ENCODE peak calls at places on chromosome 11, in seven cellular contexts. One of them, this sample, is unnamed.
A peak's percentile ranks its signal among the peaks of the same experiment; 100 is the strongest.

GRCh38 chr11:60098508-60098907 is 10.0 kb downstream of the MS4A2 start:
- DNase-seq in thoracic aorta: no peak
- DNase-seq in HCT116: no peak
- DNase-seq in heart right ventricle: no peak
- DNase-seq in CD8-positive, alpha-beta memory T cell: no peak
- DNase-seq in ovary: no peak
- DNase-seq in neural progenitor cell: no peak
- DNase-seq in this sample: no peak

GRCh38 chr11:71542856-71543743 is 5.1 kb upstream of the KRTAP5-9 start:
- DNase-seq in thoracic aorta: no peak
- DNase-seq in HCT116: no peak
- DNase-seq in heart right ventricle: no peak
- DNase-seq in CD8-positive, alpha-beta memory T cell: no peak
- DNase-seq in ovary: no peak
- DNase-seq in neural progenitor cell: no peak
- DNase-seq in this sample: no peak

GRCh38 chr11:93116641-93117577 is 80.9 kb downstream of the SLC36A4 start:
- DNase-seq in thoracic aorta: no peak
- DNase-seq in HCT116: no peak
- DNase-seq in heart right ventricle: no peak
- DNase-seq in CD8-positive, alpha-beta memory T cell: no peak
- DNase-seq in ovary: no peak
- DNase-seq in neural progenitor cell: peak; percentile 52
- DNase-seq in this sample: no peak

GRCh38 chr11:109644158-109644557 is 222.2 kb downstream of the C11orf87 start:
- DNase-seq in thoracic aorta: no peak
- DNase-seq in HCT116: no peak
- DNase-seq in heart right ventricle: peak; percentile 11
- DNase-seq in CD8-positive, alpha-beta memory T cell: no peak
- DNase-seq in ovary: no peak
- DNase-seq in neural progenitor cell: peak; percentile 16
- DNase-seq in this sample: no peak

GRCh38 chr11:36458129-36458918 is 51.7 kb downstream of the TRAF6 start:
- DNase-seq in thoracic aorta: no peak
- DNase-seq in HCT116: no peak
- DNase-seq in heart right ventricle: no peak
- DNase-seq in CD8-positive, alpha-beta memory T cell: no peak
- DNase-seq in ovary: no peak
- DNase-seq in neural progenitor cell: no peak
- DNase-seq in this sample: no peak

GRCh38 chr11:30610628-30611027 is 24.5 kb upstream of the MPPED2 start:
- DNase-seq in thoracic aorta: no peak
- DNase-seq in HCT116: no peak
- DNase-seq in heart right ventricle: no peak
- DNase-seq in CD8-positive, alpha-beta memory T cell: no peak
- DNase-seq in ovary: no peak
- DNase-seq in neural progenitor cell: no peak
- DNase-seq in this sample: no peak

GRCh38 chr11:15113381-15113780 is 1.3 kb upstream of the INSC start:
- DNase-seq in thoracic aorta: no peak
- DNase-seq in HCT116: no peak
- DNase-seq in heart right ventricle: no peak
- DNase-seq in CD8-positive, alpha-beta memory T cell: no peak
- DNase-seq in ovary: no peak
- DNase-seq in neural progenitor cell: no peak
- DNase-seq in this sample: peak; percentile 41

GRCh38 chr11:99277281-99277680 is 256.5 kb downstream of the CNTN5 start:
- DNase-seq in thoracic aorta: no peak
- DNase-seq in HCT116: no peak
- DNase-seq in heart right ventricle: no peak
- DNase-seq in CD8-positive, alpha-beta memory T cell: no peak
- DNase-seq in ovary: no peak
- DNase-seq in neural progenitor cell: peak; percentile 11
- DNase-seq in this sample: no peak

GRCh38 chr11:87432006-87432405 is 394.3 kb downstream of the TMEM135 start:
- DNase-seq in thoracic aorta: no peak
- DNase-seq in HCT116: no peak
- DNase-seq in heart right ventricle: no peak
- DNase-seq in CD8-positive, alpha-beta memory T cell: no peak
- DNase-seq in ovary: no peak
- DNase-seq in neural progenitor cell: no peak
- DNase-seq in this sample: no peak

GRCh38 chr11:129967996-129968395 is 34.6 kb downstream of the PRDM10 start:
- DNase-seq in thoracic aorta: no peak
- DNase-seq in HCT116: no peak
- DNase-seq in heart right ventricle: no peak
- DNase-seq in CD8-positive, alpha-beta memory T cell: no peak
- DNase-seq in ovary: no peak
- DNase-seq in neural progenitor cell: no peak
- DNase-seq in this sample: no peak

GRCh38 chr11:17650601-17650911 is 68.8 kb upstream of the MYOD1 start:
- DNase-seq in thoracic aorta: no peak
- DNase-seq in HCT116: no peak
- DNase-seq in heart right ventricle: no peak
- DNase-seq in CD8-positive, alpha-beta memory T cell: no peak
- DNase-seq in ovary: no peak
- DNase-seq in neural progenitor cell: no peak
- DNase-seq in this sample: no peak

GRCh38 chr11:130573767-130574166 is 125.3 kb downstream of the ADAMTS15 start:
- DNase-seq in thoracic aorta: no peak
- DNase-seq in HCT116: no peak
- DNase-seq in heart right ventricle: no peak
- DNase-seq in CD8-positive, alpha-beta memory T cell: no peak
- DNase-seq in ovary: no peak
- DNase-seq in neural progenitor cell: no peak
- DNase-seq in this sample: no peak

GRCh38 chr11:123301696-123302400 is 106.8 kb upstream of the CLMP start:
- DNase-seq in thoracic aorta: no peak
- DNase-seq in HCT116: peak; percentile 18
- DNase-seq in heart right ventricle: peak; percentile 70
- DNase-seq in CD8-positive, alpha-beta memory T cell: peak; percentile 51
- DNase-seq in ovary: peak; percentile 77
- DNase-seq in neural progenitor cell: peak; percentile 94
- DNase-seq in this sample: peak; percentile 69

GRCh38 chr11:45180888-45181594 is 34.6 kb downstream of the PRDM11 start:
- DNase-seq in thoracic aorta: no peak
- DNase-seq in HCT116: peak; percentile 31
- DNase-seq in heart right ventricle: peak; percentile 71
- DNase-seq in CD8-positive, alpha-beta memory T cell: peak; percentile 12
- DNase-seq in ovary: peak; percentile 81
- DNase-seq in neural progenitor cell: peak; percentile 15
- DNase-seq in this sample: no peak

GRCh38 chr11:122198291-122198983 is 82.4 kb upstream of the BLID start:
- DNase-seq in thoracic aorta: no peak
- DNase-seq in HCT116: no peak
- DNase-seq in heart right ventricle: no peak
- DNase-seq in CD8-positive, alpha-beta memory T cell: no peak
- DNase-seq in ovary: no peak
- DNase-seq in neural progenitor cell: no peak
- DNase-seq in this sample: no peak

GRCh38 chr11:122201126-122201525 is 85.1 kb upstream of the BLID start:
- DNase-seq in thoracic aorta: no peak
- DNase-seq in HCT116: no peak
- DNase-seq in heart right ventricle: no peak
- DNase-seq in CD8-positive, alpha-beta memory T cell: no peak
- DNase-seq in ovary: no peak
- DNase-seq in neural progenitor cell: no peak
- DNase-seq in this sample: no peak

GRCh38 chr11:122197055-122197987 is 81.3 kb upstream of the BLID start:
- DNase-seq in thoracic aorta: peak; percentile 86
- DNase-seq in HCT116: peak; percentile 99
- DNase-seq in heart right ventricle: no peak
- DNase-seq in CD8-positive, alpha-beta memory T cell: no peak
- DNase-seq in ovary: no peak
- DNase-seq in neural progenitor cell: no peak
- DNase-seq in this sample: no peak

GRCh38 chr11:122202161-122202950 is 86.3 kb upstream of the BLID start:
- DNase-seq in thoracic aorta: no peak
- DNase-seq in HCT116: peak; percentile 75
- DNase-seq in heart right ventricle: peak; percentile 20
- DNase-seq in CD8-positive, alpha-beta memory T cell: no peak
- DNase-seq in ovary: peak; percentile 59
- DNase-seq in neural progenitor cell: no peak
- DNase-seq in this sample: no peak

DNA sequence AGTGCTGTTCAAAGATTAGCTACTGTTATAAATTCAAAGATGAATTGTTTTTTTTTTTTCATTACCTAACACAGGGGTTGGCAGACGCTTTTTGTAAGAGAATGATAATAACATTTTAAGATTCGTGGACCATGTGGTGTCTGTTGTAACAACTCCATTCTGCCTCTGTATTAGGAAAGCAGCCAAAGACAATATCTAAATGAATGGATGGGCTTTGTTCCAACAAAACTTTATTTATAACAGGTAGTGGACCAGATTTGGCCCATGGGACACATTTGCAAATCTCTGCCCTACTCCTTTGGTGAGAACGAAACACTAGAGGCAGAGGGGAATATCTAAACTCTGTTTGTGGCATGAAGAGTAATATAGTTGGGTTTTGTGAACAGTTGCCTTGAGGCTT is 83.6 kb upstream of the BLID start:
- DNase-seq in thoracic aorta: no peak
- DNase-seq in HCT116: no peak
- DNase-seq in heart right ventricle: no peak
- DNase-seq in CD8-positive, alpha-beta memory T cell: no peak
- DNase-seq in ovary: no peak
- DNase-seq in neural progenitor cell: no peak
- DNase-seq in this sample: no peak
- H3K27ac ChIP-seq in thoracic aorta: peak overlapping the region; percentile 95
- H3K27ac ChIP-seq in HCT116: peak overlapping the region; percentile 97
- H3K27ac ChIP-seq in heart right ventricle: no peak overlapping the region
- H3K27ac ChIP-seq in CD8-positive, alpha-beta memory T cell: no peak overlapping the region
- H3K27ac ChIP-seq in ovary: no peak overlapping the region
- H3K27ac ChIP-seq in neural progenitor cell: no peak overlapping the region
- H3K27ac ChIP-seq in this sample: no peak overlapping the region

DNA sequence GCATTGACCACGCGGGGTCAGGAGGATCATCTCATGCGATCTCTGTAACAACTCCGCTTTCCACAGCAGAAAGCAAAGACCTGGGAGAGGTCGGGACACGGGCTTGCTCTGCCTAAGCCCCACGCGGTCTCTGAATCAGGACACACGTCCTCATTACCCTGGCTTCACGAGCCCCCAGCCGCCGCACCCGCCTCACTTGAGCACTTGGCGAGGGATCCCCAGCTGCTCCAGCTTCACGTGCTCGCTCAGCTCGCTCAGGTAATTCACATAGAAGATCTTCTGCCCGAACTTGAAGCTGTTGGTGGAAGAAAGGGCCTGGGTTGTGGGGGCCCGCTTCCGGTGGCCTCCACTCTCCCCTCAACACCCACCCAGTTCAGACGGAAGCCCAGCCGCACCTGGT is 19.6 kb downstream of the ARHGAP1 start:
- DNase-seq in thoracic aorta: no peak
- DNase-seq in HCT116: no peak
- DNase-seq in heart right ventricle: no peak
- DNase-seq in CD8-positive, alpha-beta memory T cell: no peak
- DNase-seq in ovary: peak; percentile 25
- DNase-seq in neural progenitor cell: no peak
- DNase-seq in this sample: no peak
- H3K4me1 ChIP-seq in thoracic aorta: peaks cover 21% of the 10 kb centered on the region
- H3K4me1 ChIP-seq in HCT116: peaks cover 20% of the 10 kb centered on the region
- H3K4me1 ChIP-seq in heart right ventricle: peaks cover 33% of the 10 kb centered on the region
- H3K4me1 ChIP-seq in CD8-positive, alpha-beta memory T cell: peaks cover 16% of the 10 kb centered on the region
- H3K4me1 ChIP-seq in ovary: peaks cover 5% of the 10 kb centered on the region
- H3K4me1 ChIP-seq in neural progenitor cell: no peaks in the 10 kb centered on the region
- H3K4me1 ChIP-seq in this sample: peaks cover 2% of the 10 kb centered on the region

GRCh38 chr11:2775626-2776350 is 76.0 kb upstream of the KCNQ1OT1 start:
- DNase-seq in thoracic aorta: no peak
- DNase-seq in HCT116: no peak
- DNase-seq in heart right ventricle: no peak
- DNase-seq in CD8-positive, alpha-beta memory T cell: no peak
- DNase-seq in ovary: peak; percentile 33
- DNase-seq in neural progenitor cell: no peak
- DNase-seq in this sample: no peak

GRCh38 chr11:2774173-2775082 is 74.6 kb upstream of the KCNQ1OT1 start:
- DNase-seq in thoracic aorta: no peak
- DNase-seq in HCT116: no peak
- DNase-seq in heart right ventricle: no peak
- DNase-seq in CD8-positive, alpha-beta memory T cell: no peak
- DNase-seq in ovary: peak; percentile 26
- DNase-seq in neural progenitor cell: no peak
- DNase-seq in this sample: no peak

GRCh38 chr11:2776351-2777061 is 76.7 kb upstream of the KCNQ1OT1 start:
- DNase-seq in thoracic aorta: no peak
- DNase-seq in HCT116: no peak
- DNase-seq in heart right ventricle: no peak
- DNase-seq in CD8-positive, alpha-beta memory T cell: no peak
- DNase-seq in ovary: peak; percentile 38
- DNase-seq in neural progenitor cell: no peak
- DNase-seq in this sample: no peak

GRCh38 chr11:2777396-2777795 is 77.6 kb upstream of the KCNQ1OT1 start:
- DNase-seq in thoracic aorta: no peak
- DNase-seq in HCT116: no peak
- DNase-seq in heart right ventricle: no peak
- DNase-seq in CD8-positive, alpha-beta memory T cell: no peak
- DNase-seq in ovary: peak; percentile 26
- DNase-seq in neural progenitor cell: no peak
- DNase-seq in this sample: no peak

GRCh38 chr11:2775083-2775625 is 75.4 kb upstream of the KCNQ1OT1 start:
- DNase-seq in thoracic aorta: no peak
- DNase-seq in HCT116: no peak
- DNase-seq in heart right ventricle: no peak
- DNase-seq in CD8-positive, alpha-beta memory T cell: no peak
- DNase-seq in ovary: peak; percentile 26
- DNase-seq in neural progenitor cell: no peak
- DNase-seq in this sample: no peak
- H3K27ac ChIP-seq in thoracic aorta: no peak overlapping the region
- H3K27ac ChIP-seq in HCT116: no peak overlapping the region
- H3K27ac ChIP-seq in heart right ventricle: no peak overlapping the region
- H3K27ac ChIP-seq in CD8-positive, alpha-beta memory T cell: no peak overlapping the region
- H3K27ac ChIP-seq in ovary: no peak overlapping the region
- H3K27ac ChIP-seq in neural progenitor cell: no peak overlapping the region
- H3K27ac ChIP-seq in this sample: no peak overlapping the region

DNA sequence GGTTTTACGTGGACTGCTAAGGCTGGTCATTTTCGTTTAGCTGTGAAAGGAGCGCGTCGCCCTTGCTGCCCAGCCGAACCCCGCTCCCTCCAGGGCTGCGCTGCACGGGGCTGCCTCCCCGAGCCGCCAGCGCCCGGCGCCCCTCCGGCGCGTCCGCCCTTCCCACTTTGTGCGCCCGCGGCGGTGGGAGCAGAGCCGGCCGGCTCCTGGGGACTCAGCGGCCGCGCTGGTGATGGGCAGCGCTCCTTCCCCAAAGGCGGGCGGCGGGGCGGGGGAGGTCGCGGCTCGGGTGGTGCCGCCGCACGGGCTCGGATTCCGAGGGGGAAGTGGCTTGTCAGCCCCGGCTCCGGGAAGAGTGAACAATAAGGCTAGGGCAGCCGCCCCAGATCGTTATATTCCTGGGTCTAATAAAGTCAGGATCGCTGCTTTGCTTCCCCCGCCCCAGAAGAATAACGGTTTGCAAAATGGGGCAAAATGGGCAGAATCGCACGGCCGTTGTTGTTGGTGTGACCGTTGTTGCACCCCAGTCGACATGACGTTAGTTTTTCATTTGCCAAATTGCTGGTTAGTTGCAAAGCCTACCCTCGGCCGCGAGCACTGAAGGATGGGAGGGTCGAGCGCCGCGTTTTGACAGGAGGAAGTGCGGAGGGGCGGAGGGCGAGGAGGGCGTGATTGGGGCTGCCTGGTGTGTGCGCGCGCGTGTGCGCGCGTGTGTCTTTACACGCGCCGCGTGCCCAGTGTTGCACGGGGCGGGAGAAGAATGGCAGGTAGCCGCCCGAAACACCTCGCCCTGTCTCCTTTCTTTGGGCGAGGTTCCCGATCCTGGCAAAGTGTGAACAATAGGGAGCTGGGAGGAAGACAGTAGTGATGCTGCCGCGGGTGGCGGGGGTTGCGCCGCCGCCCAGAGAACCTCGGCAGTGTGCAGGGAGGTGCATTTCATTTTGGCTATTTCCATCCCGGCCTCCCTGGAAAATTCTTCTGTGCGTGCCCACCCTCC is 829 bp downstream of the NCAM1 start:
- DNase-seq in thoracic aorta: no peak
- DNase-seq in HCT116: no peak
- DNase-seq in heart right ventricle: peak; percentile 25
- DNase-seq in CD8-positive, alpha-beta memory T cell: peak; percentile 7
- DNase-seq in ovary: peak; percentile 69
- DNase-seq in neural progenitor cell: peak; percentile 69
- DNase-seq in this sample: no peak
- H3K4me1 ChIP-seq in thoracic aorta: no peaks in the 10 kb centered on the region
- H3K4me1 ChIP-seq in HCT116: peaks cover 6% of the 10 kb centered on the region
- H3K4me1 ChIP-seq in heart right ventricle: peaks cover 8% of the 10 kb centered on the region
- H3K4me1 ChIP-seq in CD8-positive, alpha-beta memory T cell: no peaks in the 10 kb centered on the region
- H3K4me1 ChIP-seq in ovary: no peaks in the 10 kb centered on the region
- H3K4me1 ChIP-seq in neural progenitor cell: peaks cover 13% of the 10 kb centered on the region
- H3K4me1 ChIP-seq in this sample: peaks cover 19% of the 10 kb centered on the region

This sample was measured in CD4-positive, CD25-positive, alpha-beta regulatory T cell.